ENCODE peak calls at places on chromosomes 1 and 21, in eight cellular contexts. B, O, Z, R, S, V, F and L are unnamed samples.

GRCh38 chr1:197451424-197451823 is 183.4 kb downstream of the CRB1 start:
- DNase-seq in B (no peak), O (no peak), Z (no peak), R (no peak), S (no peak), V (no peak), F (no peak), L (no peak)

GRCh38 chr1:25952851-25953401 is 44.9 kb downstream of the PAFAH2 start:
- DNase-seq in B (peak; percentile 33), O (no peak), Z (peak; percentile 48), R (no peak), S (no peak), V (no peak), F (no peak), L (no peak)

GRCh38 chr1:89605692-89606091 is 27.2 kb upstream of the LRRC8C start:
- DNase-seq in B (peak; percentile 97), O (no peak), Z (peak; percentile 72), R (no peak), S (no peak), V (no peak), F (no peak), L (no peak)

GRCh38 chr1:58971629-58972140 is 187.8 kb upstream of the JUN start:
- DNase-seq in B (peak; percentile 68), O (peak; percentile 4), Z (no peak), R (no peak), S (no peak), V (no peak), F (no peak), L (no peak)

GRCh38 chr1:12617511-12617900 is 504 bp downstream of the DHRS3 start:
- DNase-seq in B (no peak), O (no peak), Z (no peak), R (peak; percentile 64), S (peak; percentile 31), V (no peak), F (no peak), L (no peak)

GRCh38 chr21:26840912-26841311 is 4.3 kb downstream of the ADAMTS1 start:
- DNase-seq in B (peak; percentile 90), O (no peak), Z (peak; percentile 76), R (no peak), S (no peak), V (no peak), F (no peak), L (no peak)

GRCh38 chr1:158028956-158029355 is 35.5 kb downstream of the KIRREL1 start:
- DNase-seq in B (no peak), O (no peak), Z (peak; percentile 91), R (no peak), S (no peak), V (no peak), F (no peak), L (no peak)

GRCh38 chr1:37753473-37754321 is 11.2 kb downstream of the EPHA10 start:
- DNase-seq in B (no peak), O (no peak), Z (no peak), R (no peak), S (no peak), V (no peak), F (no peak), L (no peak)

GRCh38 chr1:178528963-178529355 is 16.1 kb downstream of the TEX35 start:
- DNase-seq in B (no peak), O (no peak), Z (no peak), R (no peak), S (no peak), V (no peak), F (no peak), L (no peak)

GRCh38 chr1:164137273-164137947 is 421.6 kb upstream of the PBX1 start:
- DNase-seq in B (no peak), O (no peak), Z (no peak), R (no peak), S (no peak), V (no peak), F (no peak), L (peak; percentile 1)

GRCh38 chr1:1283821-1284220 is 3.6 kb downstream of the SCNN1D start:
- DNase-seq in B (no peak), O (no peak), Z (no peak), R (peak; percentile 87), S (no peak), V (peak; percentile 41), F (no peak), L (peak; percentile 94)